ENCODE peak calls at places on chromosomes 4 and X, in five cellular contexts. E, Z, D, L and H are unnamed samples.

GRCh38 chr4:12712648-12713339 is 771.3 kb downstream of the RAB28 start:
- DNase-seq in E (no peak), Z (no peak), D (no peak), L (no peak), H (no peak)

GRCh38 chrX:107684956-107685385 is 56.7 kb downstream of the PRPS1 start:
- DNase-seq in E (peak), Z (peak), D (no peak), L (peak), H (peak)

GRCh38 chr4:80243274-80244018 is 23.0 kb upstream of the FGF5 start:
- DNase-seq in E (no peak), Z (no peak), D (no peak), L (no peak), H (no peak)

GRCh38 chrX:618761-619450 is 11.7 kb upstream of the SHOX start:
- DNase-seq in E (no peak), Z (no peak), D (peak), L (peak), H (no peak)

GRCh38 chrX:133254666-133255065 is 36.5 kb upstream of the TFDP3 start:
- DNase-seq in E (no peak), Z (peak), D (no peak), L (no peak), H (no peak)

GRCh38 chr4:30718889-30719252 is 1.3 kb upstream of the PCDH7 start:
- DNase-seq in E (peak), Z (no peak), D (no peak), L (no peak), H (peak)

GRCh38 chrX:134631404-134632346 is 26.6 kb downstream of the PLAC1 start:
- DNase-seq in E (no peak), Z (no peak), D (no peak), L (peak), H (no peak)

GRCh38 chr4:10196191-10196590 is 79.6 kb upstream of the WDR1 start:
- DNase-seq in E (no peak), Z (peak), D (no peak), L (no peak), H (no peak)

GRCh38 chrX:150688911-150689451 is 4.2 kb upstream of the MTMR1 start:
- DNase-seq in E (peak), Z (no peak), D (no peak), L (no peak), H (no peak)

GRCh38 chrX:149825424-149825823 is 43.7 kb downstream of the MAGEA9 start:
- DNase-seq in E (peak), Z (peak), D (peak), L (no peak), H (peak)

GRCh38 chr4:13264126-13264525 is 220.0 kb downstream of the RAB28 start:
- DNase-seq in E (no peak), Z (no peak), D (no peak), L (no peak), H (no peak)

GRCh38 chr4:128225148-128225547 is 62.5 kb downstream of the PGRMC2 start:
- DNase-seq in E (no peak), Z (no peak), D (no peak), L (no peak), H (no peak)

GRCh38 chrX:36986231-36986630 is 21.9 kb upstream of the FAM47C start:
- DNase-seq in E (no peak), Z (no peak), D (no peak), L (no peak), H (no peak)

GRCh38 chrX:20063716-20064351 is 52.9 kb downstream of the MAP7D2 start:
- DNase-seq in E (peak), Z (peak), D (no peak), L (no peak), H (no peak)

GRCh38 chr4:83851261-83852084 is 315.6 kb downstream of the GPAT3 start:
- DNase-seq in E (peak), Z (no peak), D (no peak), L (peak), H (no peak)

GRCh38 chrX:153411255-153411987 is at the start of gene ZFP92:
- DNase-seq in E (peak), Z (peak), D (no peak), L (no peak), H (no peak)

GRCh38 chr4:105600256-105600655 is 47.8 kb downstream of the ARHGEF38 start:
- DNase-seq in E (no peak), Z (no peak), D (no peak), L (no peak), H (no peak)

GRCh38 chr4:168731006-168731636 is 234.3 kb downstream of the PALLD start:
- DNase-seq in E (no peak), Z (no peak), D (no peak), L (no peak), H (no peak)

GRCh38 chr4:121951570-121952110 is at the start of gene TRPC3:
- DNase-seq in E (peak), Z (peak), D (peak), L (no peak), H (peak)

GRCh38 chrX:140342410-140342809 is 162.5 kb downstream of the SOX3 start:
- DNase-seq in E (peak), Z (no peak), D (no peak), L (no peak), H (no peak)

GRCh38 chr4:89757154-89757723 is 79.7 kb downstream of the SNCA start:
- DNase-seq in E (no peak), Z (no peak), D (no peak), L (no peak), H (no peak)

GRCh38 chrX:108945883-108946523 is 209.6 kb upstream of the IRS4 start:
- DNase-seq in E (no peak), Z (no peak), D (no peak), L (no peak), H (no peak)

GRCh38 chr4:11428701-11429571 is at the start of gene HS3ST1:
- DNase-seq in E (peak), Z (peak), D (peak), L (peak), H (peak)

GRCh38 chr4:71974681-71975080 is 57.1 kb upstream of the NPFFR2 start:
- DNase-seq in E (no peak), Z (no peak), D (no peak), L (no peak), H (no peak)

DNA sequence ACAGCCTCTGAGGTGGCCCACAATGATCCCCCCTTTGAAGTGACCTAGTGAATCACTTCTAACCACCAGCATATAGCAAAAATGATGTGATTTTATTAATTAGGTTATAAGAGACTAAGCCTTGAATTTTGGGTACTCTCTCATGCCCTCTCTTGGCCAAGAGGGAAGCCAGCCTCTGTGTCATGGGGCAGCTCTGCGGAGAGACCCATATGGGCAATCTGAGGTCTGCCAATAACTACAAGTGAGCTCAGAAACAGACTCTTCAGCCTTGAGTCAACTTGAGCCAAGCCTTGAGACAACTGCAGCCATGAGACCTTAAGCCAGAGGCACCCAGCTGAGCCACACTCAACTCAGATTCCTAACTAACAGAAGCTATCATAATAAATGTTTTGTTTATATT is 45.7 kb downstream of the MANBA start:
- DNase-seq in E (peak), Z (no peak), D (no peak), L (no peak), H (no peak)
- TF ChIP-seq CTCF in E (peak), Z (no peak), D (no peak), L (no peak), H (no peak)

GRCh38 chr4:118087366-118087765 is 53.1 kb downstream of the NDST3 start:
- DNase-seq in E (no peak), Z (no peak), D (no peak), L (no peak), H (no peak)

GRCh38 chr4:118082182-118082581 is 47.9 kb downstream of the NDST3 start:
- DNase-seq in E (no peak), Z (no peak), D (no peak), L (no peak), H (no peak)

DNA sequence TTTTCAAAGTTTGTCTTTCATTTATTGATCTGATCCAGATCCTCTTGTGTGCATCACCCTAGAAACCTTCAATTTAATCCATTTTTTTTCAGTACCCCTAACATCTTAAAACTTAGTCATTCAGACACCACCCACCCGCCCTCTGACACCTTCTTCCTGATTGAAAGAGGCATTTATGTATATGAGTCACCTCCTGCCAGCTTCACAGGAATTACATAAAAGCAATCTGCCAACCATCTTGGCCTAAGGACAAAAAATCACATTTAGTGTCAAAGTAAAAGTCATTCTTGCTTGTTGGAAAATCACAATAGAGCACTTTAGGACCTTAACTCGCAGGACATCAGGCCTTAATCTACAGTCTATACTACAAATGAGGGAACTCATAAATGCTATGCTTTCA is 52.0 kb downstream of the NDST3 start:
- DNase-seq in E (peak), Z (peak), D (no peak), L (no peak), H (no peak)
- TF ChIP-seq CTCF in E (no peak), Z (no peak), D (no peak), L (no peak), H (no peak)

GRCh38 chr4:7192252-7193039 is at the start of gene SORCS2:
- DNase-seq in E (peak), Z (peak), D (peak), L (no peak), H (peak)
- TF ChIP-seq CTCF in E (peak), Z (peak), D (peak), L (peak), H (peak)

GRCh38 chr4:107518076-107518475 is 202.0 kb downstream of the PAPSS1 start:
- DNase-seq in E (no peak), Z (no peak), D (no peak), L (no peak), H (no peak)

GRCh38 chr4:107520368-107520767 is 199.7 kb downstream of the PAPSS1 start:
- DNase-seq in E (no peak), Z (no peak), D (no peak), L (no peak), H (no peak)

GRCh38 chr4:107519057-107519456 is 201.0 kb downstream of the PAPSS1 start:
- DNase-seq in E (peak), Z (peak), D (no peak), L (no peak), H (peak)
- TF ChIP-seq CTCF in E (peak), Z (peak), D (no peak), L (no peak), H (no peak)

GRCh38 chr4:41990383-41991111 is at the start of gene SLC30A9:
- DNase-seq in E (peak), Z (peak), D (peak), L (peak), H (peak)
- TF ChIP-seq CTCF in E (no peak), Z (peak), D (peak), L (no peak), H (peak)

GRCh38 chr4:40838742-40839141 is 89.0 kb downstream of the NSUN7 start:
- DNase-seq in E (peak), Z (no peak), D (no peak), L (no peak), H (no peak)
- TF ChIP-seq CTCF in E (no peak), Z (no peak), D (no peak), L (no peak), H (no peak)

GRCh38 chr4:24601121-24601520 is 16.8 kb upstream of the DHX15 start:
- DNase-seq in E (no peak), Z (no peak), D (no peak), L (no peak), H (no peak)
- TF ChIP-seq CTCF in E (no peak), Z (no peak), D (no peak), L (no peak), H (no peak)

DNA sequence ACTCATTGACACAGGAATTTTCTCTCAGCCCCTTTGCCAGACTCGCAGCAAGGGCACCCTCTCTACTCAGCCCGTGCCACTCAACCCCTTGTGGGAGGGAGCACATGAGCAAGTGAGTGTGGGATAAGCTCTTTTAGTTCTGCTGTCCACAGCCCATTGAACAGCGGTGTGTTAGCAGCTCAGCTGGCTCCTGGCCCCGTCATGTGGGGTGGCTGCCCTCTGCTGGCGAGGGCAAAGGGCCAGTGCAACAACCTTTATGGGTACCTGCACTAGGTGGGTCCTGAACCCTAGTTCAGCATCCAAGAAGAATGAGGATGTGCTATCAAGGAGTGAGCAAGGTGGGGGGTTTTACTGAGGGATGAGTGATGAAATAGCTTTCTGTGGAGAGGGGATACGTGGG is 85.0 kb upstream of the ZNF81 start:
- DNase-seq in E (peak), Z (peak), D (peak), L (no peak), H (peak)
- TF ChIP-seq CTCF in E (peak), Z (peak), D (no peak), L (no peak), H (no peak)

GRCh38 chr4:155496294-155496626 is 119.5 kb upstream of the MAP9 start:
- DNase-seq in E (no peak), Z (no peak), D (no peak), L (no peak), H (no peak)

GRCh38 chr4:155495572-155496293 is 119.0 kb upstream of the MAP9 start:
- DNase-seq in E (no peak), Z (no peak), D (no peak), L (no peak), H (no peak)

GRCh38 chr4:155494037-155494718 is 117.4 kb upstream of the MAP9 start:
- DNase-seq in E (no peak), Z (no peak), D (no peak), L (no peak), H (no peak)

GRCh38 chr4:155491336-155492131 is 114.8 kb upstream of the MAP9 start:
- DNase-seq in E (no peak), Z (no peak), D (no peak), L (no peak), H (no peak)

DNA sequence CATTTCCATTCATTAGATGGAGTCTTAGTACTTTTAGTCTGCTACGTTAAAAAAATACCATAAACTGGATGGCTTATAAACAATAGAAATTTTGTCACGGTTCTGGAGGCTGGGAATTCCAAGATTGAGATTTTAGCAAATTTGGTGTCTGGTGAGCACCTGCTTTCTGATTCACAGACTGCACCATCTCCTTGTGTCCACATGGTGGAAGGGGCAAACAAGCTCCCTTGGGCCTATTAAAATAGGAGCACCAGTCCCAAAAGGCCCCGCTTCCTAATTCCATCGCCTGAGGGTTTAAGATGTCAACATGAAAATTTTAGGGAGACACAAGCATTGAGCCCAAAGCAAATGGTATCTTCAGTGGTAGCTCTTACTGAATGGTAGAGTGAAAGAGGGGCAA is 120.5 kb upstream of the MAP9 start:
- DNase-seq in E (peak), Z (no peak), D (no peak), L (peak), H (no peak)
- TF ChIP-seq CTCF in E (peak), Z (no peak), D (peak), L (no peak), H (no peak)

GRCh38 chrX:113828470-113828869 is 755.4 kb upstream of the HTR2C start:
- DNase-seq in E (peak), Z (no peak), D (no peak), L (no peak), H (no peak)
- TF ChIP-seq CTCF in E (no peak), Z (no peak), D (no peak), L (no peak), H (no peak)